ENCODE peak calls at places on chromosomes 7 and 10, in nine cellular contexts. D is mammary epithelial cell; I is hepatocyte; G is MM.1S; T is thoracic aorta; P is heart right ventricle; C is CD8-positive, alpha-beta T cell; S is spleen; O is colonic mucosa. F is an unnamed sample. For H3K36me3, the result is how much of the 10 kb centered on the place peaks cover.

GRCh38 chr10:4549254-4549653 is 276.8 kb upstream of the AKR1E2 start:
- DNase-seq in O (no peak), D (no peak), P (no peak), I (no peak), S (no peak), C (no peak), G (no peak), T (no peak), F (no peak)

GRCh38 chr7:102117743-102118142 is 168.9 kb upstream of the SH2B2 start:
- DNase-seq in C (no peak), O (no peak), I (no peak), P (no peak), S (no peak), T (no peak), G (no peak), D (no peak), F (no peak)

GRCh38 chr10:75709830-75710229 is 278.4 kb downstream of the LRMDA start:
- DNase-seq in P (no peak), T (no peak), S (no peak), O (no peak), D (no peak), G (no peak), C (no peak), I (no peak), F (no peak)

GRCh38 chr10:131311661-131312260 is at the start of gene TCERG1L:
- DNase-seq in S (peak), C (no peak), T (no peak), G (no peak), P (no peak), O (no peak), I (peak), D (no peak), F (no peak)

GRCh38 chr10:35216303-35216905 is 89.8 kb downstream of the CREM start:
- DNase-seq in C (no peak), S (no peak), O (peak), T (no peak), G (no peak), P (peak), I (no peak), D (peak), F (no peak)

GRCh38 chr7:75842836-75843446 is 29.3 kb upstream of the CCL24 start:
- DNase-seq in D (peak), G (peak), T (no peak), I (peak), P (no peak), O (no peak), S (no peak), C (no peak), F (no peak)

GRCh38 chr10:76881477-76882220 is 756.0 kb downstream of the KCNMA1 start:
- DNase-seq in P (no peak), S (no peak), T (no peak), D (peak), O (no peak), G (peak), I (no peak), C (no peak), F (no peak)

GRCh38 chr7:35805876-35806275 is 5.0 kb downstream of the SEPTIN7 start:
- DNase-seq in C (no peak), S (no peak), I (no peak), T (no peak), O (no peak), P (no peak), D (no peak), G (no peak), F (no peak)

GRCh38 chr7:78198756-78199155 is 400.2 kb downstream of the PHTF2 start:
- DNase-seq in G (no peak), O (no peak), D (no peak), P (no peak), S (no peak), T (no peak), C (no peak), I (no peak), F (no peak)

GRCh38 chr10:32795598-32796183 is 162.3 kb downstream of the ITGB1 start:
- DNase-seq in G (peak), S (no peak), P (no peak), T (no peak), D (peak), O (no peak), I (peak), C (no peak), F (no peak)

GRCh38 chr7:69429817-69430501 is 168.3 kb upstream of the AUTS2 start:
- DNase-seq in T (no peak), S (no peak), I (peak), G (no peak), P (peak), O (peak), C (no peak), D (no peak), F (no peak)

GRCh38 chr7:39667354-39667923 is 44.1 kb downstream of the RALA start:
- DNase-seq in P (no peak), O (no peak), T (no peak), G (no peak), I (no peak), S (no peak), D (no peak), C (no peak), F (no peak)

GRCh38 chr10:74542077-74542476 is 284.3 kb upstream of the KAT6B start:
- DNase-seq in P (no peak), I (peak), S (no peak), C (no peak), O (no peak), G (no peak), D (peak), T (no peak), F (no peak)

GRCh38 chr7:124201768-124202349 is 169.0 kb upstream of the TMEM229A start:
- DNase-seq in S (no peak), C (no peak), T (no peak), G (no peak), P (no peak), I (no peak), O (no peak), D (peak), F (no peak)

GRCh38 chr7:78677391-78677790 is 776.1 kb downstream of the MAGI2 start:
- DNase-seq in I (no peak), G (no peak), P (no peak), T (no peak), D (no peak), C (no peak), O (no peak), S (no peak), F (no peak)

GRCh38 chr10:12946372-12946771 is 55.1 kb downstream of the CCDC3 start:
- DNase-seq in G (no peak), O (no peak), S (no peak), T (no peak), I (no peak), P (no peak), C (no peak), D (no peak), F (no peak)

GRCh38 chr7:2018786-2019692 is 213.7 kb downstream of the MAD1L1 start:
- DNase-seq in I (peak), O (no peak), C (no peak), S (peak), P (peak), T (no peak), D (no peak), G (no peak), F (peak)

GRCh38 chr7:47273088-47273487 is 308.8 kb downstream of the TNS3 start:
- DNase-seq in P (no peak), G (no peak), O (peak), T (no peak), I (no peak), D (no peak), S (peak), C (no peak), F (peak)

GRCh38 chr10:11181996-11182395 is 164.3 kb downstream of the CELF2 start:
- DNase-seq in C (no peak), G (no peak), S (no peak), P (peak), D (no peak), T (peak), O (no peak), I (no peak), F (no peak)

GRCh38 chr7:922334-923107 is 32.0 kb downstream of the ADAP1 start:
- DNase-seq in G (no peak), C (peak), O (no peak), T (no peak), D (no peak), I (no peak), P (no peak), S (peak), F (no peak)

GRCh38 chr10:44854693-44855350 is 56.3 kb upstream of the TMEM72 start:
- DNase-seq in I (no peak), S (no peak), P (no peak), O (no peak), D (no peak), G (no peak), T (no peak), C (no peak), F (no peak)

GRCh38 chr10:21751341-21752310 is 217.6 kb downstream of the MLLT10 start:
- DNase-seq in P (no peak), C (no peak), G (no peak), T (no peak), I (peak), D (no peak), O (peak), S (no peak), F (peak)

GRCh38 chr10:93072225-93072712 is 1.4 kb upstream of the CYP26A1 start:
- DNase-seq in O (no peak), P (no peak), S (no peak), C (no peak), D (no peak), G (peak), I (no peak), T (no peak), F (no peak)

GRCh38 chr7:12730523-12730922 is 43.1 kb downstream of the ARL4A start:
- DNase-seq in T (no peak), D (no peak), C (no peak), S (no peak), I (no peak), P (no peak), O (no peak), G (no peak), F (no peak)

GRCh38 chr7:35026154-35026553 is 11.1 kb downstream of the DPY19L1 start:
- DNase-seq in O (no peak), I (no peak), T (no peak), C (no peak), S (no peak), P (no peak), D (peak), G (no peak), F (no peak)

GRCh38 chr7:116259821-116260440 is 49.6 kb downstream of the TES start:
- DNase-seq in D (peak), S (no peak), O (no peak), T (no peak), C (no peak), G (no peak), I (no peak), P (no peak), F (no peak)

GRCh38 chr10:47165711-47166404 is 134.1 kb upstream of the GDF10 start:
- DNase-seq in D (no peak), S (peak), I (peak), G (no peak), O (no peak), T (no peak), P (peak), C (peak), F (no peak)

GRCh38 chr10:58385784-58386112 is 538 bp downstream of the TFAM start:
- DNase-seq in P (peak), D (peak), G (peak), T (no peak), O (peak), I (peak), C (no peak), S (no peak), F (peak)

GRCh38 chr7:158676171-158676840 is 28.3 kb downstream of the NCAPG2 start:
- DNase-seq in I (no peak), S (no peak), G (no peak), C (no peak), T (no peak), P (no peak), O (no peak), D (peak), F (no peak)

GRCh38 chr7:116872026-116872425 is 9.6 kb downstream of the CAPZA2 start:
- DNase-seq in D (no peak), S (no peak), G (no peak), O (no peak), P (no peak), C (no peak), T (no peak), I (no peak), F (no peak)

GRCh38 chr7:131525820-131526219 is 30.6 kb downstream of the PODXL start:
- DNase-seq in O (no peak), P (no peak), G (no peak), I (no peak), C (no peak), T (no peak), S (no peak), D (no peak), F (no peak)

GRCh38 chr10:129562487-129562886 is 95.4 kb downstream of the MGMT start:
- DNase-seq in O (no peak), I (no peak), G (no peak), D (no peak), T (no peak), S (no peak), P (no peak), C (no peak), F (no peak)

GRCh38 chr10:62817763-62818425 is 1.7 kb upstream of the EGR2 start:
- DNase-seq in T (no peak), S (peak), C (peak), O (peak), I (peak), P (peak), D (peak), G (peak), F (peak)

GRCh38 chr10:122213766-122214165 is 57.3 kb upstream of the BTBD16 start:
- DNase-seq in I (no peak), G (no peak), S (no peak), O (no peak), D (no peak), C (no peak), P (no peak), T (no peak), F (no peak)

GRCh38 chr7:102284891-102285540 is 1.7 kb upstream of the SH2B2 start:
- DNase-seq in S (peak), I (no peak), O (peak), T (no peak), D (no peak), P (peak), C (no peak), G (no peak), F (no peak)

GRCh38 chr7:118183254-118183585 is 744 bp upstream of the LSM8 start:
- DNase-seq in O (no peak), I (no peak), S (peak), D (peak), T (no peak), G (peak), C (no peak), P (no peak), F (peak)

GRCh38 chr10:7705341-7705740 is 2.2 kb downstream of the ITIH2 start:
- DNase-seq in G (no peak), S (no peak), I (no peak), C (no peak), P (no peak), O (no peak), D (no peak), T (no peak), F (no peak)

GRCh38 chr7:39761435-39761834 is 138.1 kb downstream of the RALA start:
- DNase-seq in T (no peak), C (no peak), D (peak), P (no peak), G (no peak), S (no peak), O (no peak), I (no peak), F (no peak)

GRCh38 chr10:84241185-84241790 is at the start of gene LRIT1:
- DNase-seq in D (no peak), I (no peak), C (no peak), T (no peak), G (no peak), S (no peak), O (no peak), P (no peak), F (no peak)

GRCh38 chr7:100836812-100837098 is 9.4 kb upstream of the EPHB4 start:
- DNase-seq in S (no peak), T (no peak), G (no peak), C (no peak), P (no peak), D (no peak), O (no peak), I (no peak), F (no peak)
- H3K4me3 ChIP-seq in S (peak), T (peak), G (peak), C (peak), P (peak), D (peak), O (peak), I (no peak), F (peak)

GRCh38 chr10:112177247-112177646 is 6.3 kb downstream of the GPAM start:
- DNase-seq in C (no peak), P (no peak), D (no peak), G (no peak), O (no peak), I (no peak), T (no peak), S (no peak), F (peak)
- H3K36me3 ChIP-seq in C (under half), P (half or more), D (under half), G (under half), O (under half), I (under half), T (under half), S (half or more), F (under half)

DNA sequence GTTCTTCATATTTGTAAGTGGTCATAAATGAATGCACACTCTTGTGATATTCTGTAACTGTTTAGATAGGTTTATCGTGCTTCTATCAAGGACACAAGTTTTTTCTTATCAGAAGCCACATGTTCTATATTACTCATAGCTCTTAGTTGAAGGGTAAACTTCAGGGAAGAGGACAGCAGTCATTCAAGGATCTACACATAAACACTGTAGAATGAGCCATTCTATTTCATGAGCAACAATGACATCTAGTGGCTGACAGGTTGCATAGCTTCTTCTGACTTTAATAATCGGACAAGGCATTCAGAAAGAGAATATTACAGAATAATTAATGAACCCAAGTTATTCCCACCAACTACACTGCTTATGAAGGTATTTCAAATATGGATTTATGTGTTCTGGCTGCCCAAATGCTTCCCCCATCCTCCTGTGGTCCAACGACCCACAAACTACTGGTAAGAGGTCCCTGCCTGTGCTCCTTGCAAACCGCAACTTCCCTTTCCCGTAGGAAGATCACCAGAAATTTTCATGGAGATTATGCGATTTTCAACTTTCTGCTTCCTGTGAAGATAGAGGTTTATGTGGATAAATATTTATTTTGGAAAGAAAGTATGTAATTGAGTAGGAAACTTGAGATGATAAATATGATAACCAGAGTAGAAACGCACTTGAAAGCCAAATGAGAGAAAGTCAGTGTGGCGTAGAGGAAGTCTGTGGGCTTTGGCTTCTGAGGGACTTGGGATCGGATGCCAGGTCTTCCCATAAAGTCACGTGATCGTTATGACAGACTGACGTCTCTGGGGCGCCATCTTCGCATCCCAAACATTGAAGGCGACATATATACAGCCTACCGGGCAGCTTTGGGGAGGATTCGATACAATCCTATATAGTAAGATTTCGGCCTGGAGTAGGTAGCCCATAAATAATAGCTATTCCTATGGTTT is 16.7 kb upstream of the ABCB5 start:
- DNase-seq in C (no peak), T (no peak), G (peak), S (no peak), P (no peak), D (peak), I (peak), O (no peak), F (no peak)
- H3K4me3 ChIP-seq in C (no peak), T (peak), G (no peak), S (no peak), P (no peak), D (no peak), I (no peak), O (no peak), F (no peak)

DNA sequence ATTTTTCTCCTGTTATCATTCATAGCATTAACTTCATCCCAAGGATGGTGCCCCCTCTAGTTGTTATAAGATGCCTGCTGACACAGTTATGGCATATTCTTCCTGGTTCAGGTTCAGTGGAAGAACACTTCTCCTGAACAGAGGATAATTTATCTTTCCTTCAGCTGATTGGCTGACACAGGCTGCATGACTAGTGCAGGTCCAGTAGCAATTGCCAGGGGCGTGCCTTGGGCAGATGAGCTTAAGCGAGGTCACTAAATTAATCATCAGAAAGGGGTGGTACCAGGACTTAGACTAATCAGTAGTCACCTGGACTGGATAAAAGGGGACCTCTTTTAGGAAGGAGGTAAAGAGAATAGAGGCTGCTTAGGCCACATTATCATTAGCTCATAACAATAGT is 42.3 kb downstream of the BZW2 start:
- DNase-seq in C (no peak), D (peak), I (no peak), S (no peak), O (no peak), P (no peak), T (no peak), G (no peak), F (peak)
- H3K36me3 ChIP-seq in C (under half), D (under half), I (under half), S (under half), O (under half), P (half or more), T (under half), G (under half), F (under half)

GRCh38 chr7:87209295-87209924 is 10.1 kb downstream of the TMEM243 start:
- DNase-seq in D (no peak), P (no peak), O (no peak), I (no peak), S (no peak), C (no peak), T (no peak), G (no peak), F (no peak)

GRCh38 chr7:87213801-87214200 is 5.7 kb downstream of the TMEM243 start:
- DNase-seq in T (no peak), O (no peak), D (no peak), G (no peak), S (no peak), I (no peak), C (no peak), P (no peak), F (no peak)

GRCh38 chr7:87212478-87212877 is 7.1 kb downstream of the TMEM243 start:
- DNase-seq in T (no peak), O (no peak), C (no peak), D (no peak), I (no peak), P (no peak), G (no peak), S (no peak), F (no peak)

GRCh38 chr7:87213252-87213651 is 6.3 kb downstream of the TMEM243 start:
- DNase-seq in O (no peak), C (no peak), S (no peak), T (no peak), I (no peak), P (no peak), G (no peak), D (no peak), F (no peak)

DNA sequence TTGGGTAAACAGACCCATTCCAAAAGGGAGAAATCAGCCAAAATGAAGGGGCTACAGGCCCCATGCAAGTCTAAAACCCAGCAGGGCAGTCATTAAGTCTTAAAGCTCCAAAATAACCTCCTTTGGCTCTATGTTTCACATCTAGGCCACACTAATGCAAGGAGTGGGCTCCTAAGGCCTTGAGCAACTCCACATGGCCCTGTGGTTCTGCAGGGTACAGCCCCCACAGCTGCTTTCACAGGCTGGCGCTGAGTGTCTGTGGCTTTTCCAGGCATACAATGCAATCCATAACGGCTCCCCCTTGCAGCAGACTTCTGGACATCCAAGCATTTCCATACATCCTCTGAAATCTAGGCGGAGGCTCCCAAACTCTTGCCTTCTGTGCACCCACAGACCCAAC is 9.0 kb downstream of the TMEM243 start:
- DNase-seq in C (no peak), T (no peak), I (no peak), G (no peak), O (no peak), P (no peak), D (no peak), S (no peak), F (no peak)
- H3K4me3 ChIP-seq in C (no peak), T (no peak), I (no peak), G (no peak), O (no peak), P (no peak), D (no peak), S (no peak), F (no peak)

GRCh38 chr7:143382126-143382790 is 1.1 kb downstream of the ZYX start:
- DNase-seq in S (no peak), G (no peak), T (no peak), I (no peak), C (no peak), O (no peak), P (no peak), D (no peak), F (no peak)
- H3K36me3 ChIP-seq in S (under half), G (under half), T (under half), I (under half), C (under half), O (under half), P (under half), D (under half), F (under half)

GRCh38 chr10:42836096-42836495 is 53.5 kb downstream of the BMS1 start:
- DNase-seq in G (no peak), D (no peak), P (no peak), I (no peak), T (no peak), C (no peak), O (no peak), S (no peak), F (no peak)

GRCh38 chr10:42836771-42837468 is 54.3 kb downstream of the BMS1 start:
- DNase-seq in O (no peak), D (peak), I (peak), P (no peak), T (no peak), S (no peak), G (no peak), C (no peak), F (no peak)
- H3K4me3 ChIP-seq in O (peak), D (peak), I (peak), P (peak), T (peak), S (peak), G (no peak), C (no peak), F (no peak)